ENCODE peak calls at places on chromosomes 6 and 20, in five cellular contexts. V is left lung; P is SJSA1; D is heart right ventricle; M is CD8-positive, alpha-beta T cell. A is an unnamed sample.
A peak's percentile ranks its signal among the peaks of the same experiment; 100 is the strongest.

GRCh38 chr6:144809120-144809519 is 524.0 kb downstream of the UTRN start:
- DNase-seq in D (no peak), P (peak; percentile 8), V (no peak), M (no peak), A (no peak)

GRCh38 chr6:88588938-88589337 is 374.5 kb downstream of the RNGTT start:
- DNase-seq in P (no peak), D (no peak), V (no peak), M (no peak), A (no peak)

GRCh38 chr6:36670271-36670670 is 8.2 kb upstream of the CDKN1A start:
- DNase-seq in P (no peak), D (no peak), M (no peak), V (no peak), A (no peak)

GRCh38 chr6:56226946-56227879 is 20.2 kb downstream of the COL21A1 start:
- DNase-seq in M (no peak), P (no peak), V (no peak), D (no peak), A (no peak)

GRCh38 chr6:116397960-116398359 is 27.2 kb downstream of the DSE start:
- DNase-seq in M (no peak), P (peak; percentile 60), D (no peak), V (no peak), A (no peak)

GRCh38 chr20:10667077-10667401 is 6.8 kb downstream of the JAG1 start:
- DNase-seq in D (peak; percentile 39), P (peak; percentile 96), M (no peak), V (no peak), A (no peak)

GRCh38 chr20:21571841-21572690 is 58.2 kb upstream of the NKX2-2 start:
- DNase-seq in V (no peak), D (no peak), P (peak; percentile 9), M (peak; percentile 49), A (no peak)

GRCh38 chr6:32114853-32115252 is 5.7 kb upstream of the TNXB start:
- DNase-seq in D (no peak), M (no peak), P (peak; percentile 73), V (no peak), A (no peak)

GRCh38 chr6:155346957-155347356 is 32.7 kb upstream of the TFB1M start:
- DNase-seq in V (no peak), M (no peak), D (no peak), P (no peak), A (no peak)

GRCh38 chr6:11692451-11693376 is 85.9 kb downstream of the ADTRP start:
- DNase-seq in M (no peak), P (no peak), V (no peak), D (no peak), A (no peak)

DNA sequence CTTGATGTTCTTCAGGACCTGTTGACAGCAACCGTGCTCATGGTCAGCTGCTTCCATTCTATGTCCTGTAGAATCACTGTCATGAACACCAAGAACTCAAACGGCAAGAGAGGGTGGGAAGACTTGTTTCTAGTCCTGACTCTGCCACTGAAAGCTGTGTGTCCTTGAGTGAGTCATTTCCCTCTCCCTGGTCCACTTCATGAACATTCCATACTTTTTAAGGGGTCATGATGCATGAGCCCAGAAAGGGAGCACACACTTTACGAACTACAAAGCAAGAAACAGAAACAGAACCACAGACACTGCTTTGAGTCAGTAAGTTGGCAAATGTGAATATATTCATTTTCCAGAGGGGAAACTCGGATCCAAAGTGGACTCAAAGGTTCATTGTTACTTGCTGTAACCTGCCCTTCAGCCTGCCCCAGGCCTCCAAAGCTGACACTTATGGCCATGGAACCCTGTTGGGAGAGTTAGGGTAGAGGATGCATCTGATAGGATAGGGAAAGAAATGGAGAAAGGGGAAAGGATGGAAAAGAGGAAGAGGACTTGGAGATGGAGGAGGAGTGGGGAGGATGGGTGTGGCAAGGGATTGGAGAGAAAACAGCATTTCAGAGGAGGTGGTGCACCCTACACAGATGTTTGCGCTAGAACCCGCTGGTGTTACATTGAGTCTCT is 129.7 kb downstream of the FOXO3 start:
- DNase-seq in P (peak; percentile 16), D (no peak), M (no peak), V (no peak), A (no peak)
- H3K4me3 ChIP-seq in P (no peak overlapping the region), D (no peak overlapping the region), M (no peak overlapping the region), V (no peak overlapping the region), A (no peak overlapping the region)

GRCh38 chr6:494394-494793 is 102.8 kb downstream of the IRF4 start:
- DNase-seq in M (no peak), P (no peak), V (no peak), D (no peak), A (no peak)
- H3K4me1 ChIP-seq in M (peaks cover 64% of the 10 kb centered on the region), P (no peaks in the 10 kb centered on the region), V (no peaks in the 10 kb centered on the region), D (peaks cover 6% of the 10 kb centered on the region), A (no peaks in the 10 kb centered on the region)

DNA sequence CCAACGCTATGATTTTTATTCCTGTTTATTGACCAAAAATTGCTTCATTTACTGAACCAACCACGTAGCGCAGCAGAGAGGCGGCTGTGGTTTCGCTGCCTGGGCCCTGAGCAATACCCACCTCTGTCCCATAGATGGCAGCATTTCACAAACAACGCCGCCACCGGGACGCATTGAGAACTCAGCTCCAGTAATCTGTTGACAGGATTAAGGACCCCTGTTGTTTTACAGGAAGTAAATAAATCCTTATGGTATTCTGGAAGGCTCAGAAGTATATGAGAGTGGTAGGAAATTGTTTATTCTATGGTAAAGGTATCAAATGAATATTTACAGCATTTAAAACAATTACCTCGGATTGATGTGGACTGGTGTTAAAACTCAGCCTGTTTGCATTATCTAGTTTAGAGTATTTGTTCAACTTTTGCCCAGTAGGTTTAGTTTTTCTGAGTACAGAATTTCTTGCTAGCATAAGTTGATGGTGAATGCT is 547.9 kb upstream of the SLC35B3 start:
- DNase-seq in V (peak; percentile 45), M (peak; percentile 64), P (peak; percentile 64), D (peak; percentile 31), A (peak; percentile 69)
- H3K4me3 ChIP-seq in V (no peak overlapping the region), M (no peak overlapping the region), P (no peak overlapping the region), D (no peak overlapping the region), A (no peak overlapping the region)

GRCh38 chr6:2478200-2478599 is 232.8 kb upstream of the GMDS start:
- DNase-seq in M (no peak), D (peak; percentile 13), P (peak; percentile 43), V (no peak), A (no peak)

GRCh38 chr6:2482773-2483172 is 237.4 kb upstream of the GMDS start:
- DNase-seq in M (no peak), D (no peak), P (no peak), V (no peak), A (no peak)

GRCh38 chr6:2480267-2480966 is 235.0 kb upstream of the GMDS start:
- DNase-seq in M (no peak), D (peak; percentile 45), V (no peak), P (no peak), A (no peak)

GRCh38 chr6:2477723-2478122 is 232.3 kb upstream of the GMDS start:
- DNase-seq in V (no peak), P (no peak), D (no peak), M (no peak), A (no peak)

GRCh38 chr6:2481307-2481706 is 235.9 kb upstream of the GMDS start:
- DNase-seq in M (no peak), P (no peak), D (no peak), V (no peak), A (no peak)
- H3K4me1 ChIP-seq in M (no peaks in the 10 kb centered on the region), P (peaks cover 22% of the 10 kb centered on the region), D (peaks cover 11% of the 10 kb centered on the region), V (peaks cover 8% of the 10 kb centered on the region), A (peaks cover 4% of the 10 kb centered on the region)

GRCh38 chr6:17419189-17419575 is 25.8 kb downstream of the CAP2 start:
- DNase-seq in M (no peak), V (no peak), D (no peak), P (no peak), A (no peak)

GRCh38 chr6:17421406-17421805 is 28.0 kb downstream of the CAP2 start:
- DNase-seq in M (no peak), P (no peak), V (no peak), D (no peak), A (no peak)

GRCh38 chr6:17423018-17423417 is 29.6 kb downstream of the CAP2 start:
- DNase-seq in M (no peak), D (no peak), V (no peak), P (no peak), A (no peak)

GRCh38 chr6:17417817-17418216 is 24.4 kb downstream of the CAP2 start:
- DNase-seq in P (peak; percentile 95), V (no peak), D (no peak), M (no peak), A (no peak)

GRCh38 chr6:17418281-17419188 is 25.1 kb downstream of the CAP2 start:
- DNase-seq in M (no peak), V (no peak), D (no peak), P (peak; percentile 36), A (no peak)
- H3K4me3 ChIP-seq in M (no peak overlapping the region), V (no peak overlapping the region), D (peak overlapping the region; percentile 5), P (peak overlapping the region; percentile 8), A (no peak overlapping the region)

GRCh38 chr6:34315780-34316179 is 67.0 kb upstream of the SMIM29 start:
- DNase-seq in V (no peak), P (no peak), D (no peak), M (no peak), A (no peak)

GRCh38 chr6:34318492-34319470 is 70.0 kb upstream of the SMIM29 start:
- DNase-seq in M (no peak), V (no peak), P (no peak), D (no peak), A (no peak)

GRCh38 chr6:34316442-34317171 is 67.8 kb upstream of the SMIM29 start:
- DNase-seq in V (no peak), D (no peak), P (no peak), M (no peak), A (no peak)

GRCh38 chr6:34317882-34318491 is 69.2 kb upstream of the SMIM29 start:
- DNase-seq in D (no peak), M (no peak), V (no peak), P (no peak), A (no peak)

GRCh38 chr6:34317172-34317477 is 68.3 kb upstream of the SMIM29 start:
- DNase-seq in M (no peak), V (no peak), P (no peak), D (no peak), A (no peak)
- H3K4me1 ChIP-seq in M (peaks cover 10% of the 10 kb centered on the region), V (peaks cover 32% of the 10 kb centered on the region), P (no peaks in the 10 kb centered on the region), D (peaks cover 53% of the 10 kb centered on the region), A (peaks cover 25% of the 10 kb centered on the region)

DNA sequence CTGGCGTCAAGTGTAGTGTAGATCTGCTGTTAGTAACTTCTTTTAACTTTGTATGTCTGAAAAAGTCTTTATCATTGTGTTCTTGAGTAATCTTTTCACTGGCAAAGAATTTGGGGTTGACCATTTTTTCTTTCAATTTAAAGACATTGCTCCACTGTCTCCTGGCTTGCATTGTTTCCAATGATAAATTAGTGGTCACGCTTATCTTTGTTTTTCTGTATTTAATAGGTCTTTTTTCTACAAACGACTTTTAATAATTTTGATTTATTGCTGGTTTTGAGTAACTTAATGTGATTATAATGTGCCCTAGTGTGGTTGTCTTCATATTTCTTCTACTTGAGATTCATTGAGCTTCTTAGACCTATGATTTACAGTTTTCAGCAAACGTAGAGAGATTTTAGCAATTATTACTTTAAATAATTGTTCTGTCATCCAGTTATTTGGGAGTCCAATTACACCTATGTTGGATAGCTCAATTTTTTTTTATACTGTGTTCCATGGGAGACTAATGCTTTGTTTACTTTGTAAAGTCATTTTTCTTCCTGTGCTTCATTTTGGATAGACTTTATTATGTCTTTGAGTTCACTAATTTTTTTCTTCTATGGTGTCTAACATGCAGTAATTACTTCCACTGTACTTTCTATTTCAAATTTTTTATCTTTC is 38.3 kb upstream of the HEY2 start:
- DNase-seq in M (no peak), P (no peak), V (no peak), D (no peak), A (no peak)
- H3K4me3 ChIP-seq in M (no peak overlapping the region), P (no peak overlapping the region), V (no peak overlapping the region), D (no peak overlapping the region), A (no peak overlapping the region)